ENCODE peak calls at places on chromosome 14, in nine cellular contexts. L, W, H, X, Q, Y, I, V and Z are unnamed samples.

GRCh38 chr14:68695326-68695768 is 97.5 kb downstream of the ZFP36L1 start:
- DNase-seq in L (peak; percentile 100), W (peak; percentile 91), H (no peak), Y (peak; percentile 100), X (no peak), I (peak; percentile 45), Q (no peak), V (no peak), Z (no peak)

GRCh38 chr14:98928418-98928817 is 343.6 kb downstream of the BCL11B start:
- DNase-seq in Q (no peak), Y (no peak), W (no peak), X (no peak), I (no peak), H (no peak), L (no peak), V (no peak), Z (no peak)

GRCh38 chr14:56846970-56847928 is 37.0 kb upstream of the OTX2 start:
- DNase-seq in X (no peak), V (no peak), H (no peak), W (no peak), Y (no peak), L (no peak), Q (no peak), I (no peak), Z (no peak)

GRCh38 chr14:92686411-92686762 is 62.0 kb downstream of the LGMN start:
- DNase-seq in I (no peak), W (no peak), Y (no peak), Q (no peak), V (no peak), H (no peak), X (no peak), L (no peak), Z (no peak)

GRCh38 chr14:91373591-91374245 is 43.9 kb downstream of the CCDC88C start:
- DNase-seq in W (no peak), H (no peak), Q (no peak), V (peak; percentile 74), X (peak; percentile 38), L (peak; percentile 75), Y (no peak), I (peak; percentile 52), Z (no peak)

GRCh38 chr14:38226366-38226765 is 18.7 kb downstream of the SSTR1 start:
- DNase-seq in Q (no peak), W (no peak), X (no peak), H (no peak), Y (no peak), L (no peak), I (no peak), V (no peak), Z (no peak)

GRCh38 chr14:102560436-102561261 is 31.8 kb upstream of the RCOR1 start:
- DNase-seq in L (no peak), X (no peak), H (no peak), Q (no peak), Y (no peak), I (no peak), V (peak; percentile 73), W (no peak), Z (no peak)

GRCh38 chr14:57413849-57414248 is 23.5 kb downstream of the NAA30 start:
- DNase-seq in Y (no peak), I (no peak), W (no peak), X (no peak), V (no peak), Q (no peak), H (no peak), L (no peak), Z (no peak)

GRCh38 chr14:70665448-70666363 is 24.0 kb downstream of the TTC9 start:
- DNase-seq in I (no peak), Q (no peak), W (peak; percentile 45), X (no peak), Y (no peak), L (peak; percentile 96), H (no peak), V (peak; percentile 82), Z (no peak)

GRCh38 chr14:61255968-61256367 is 25.2 kb downstream of the TMEM30B start:
- DNase-seq in H (no peak), Q (no peak), Y (no peak), I (no peak), W (no peak), V (no peak), L (no peak), X (no peak), Z (no peak)

DNA sequence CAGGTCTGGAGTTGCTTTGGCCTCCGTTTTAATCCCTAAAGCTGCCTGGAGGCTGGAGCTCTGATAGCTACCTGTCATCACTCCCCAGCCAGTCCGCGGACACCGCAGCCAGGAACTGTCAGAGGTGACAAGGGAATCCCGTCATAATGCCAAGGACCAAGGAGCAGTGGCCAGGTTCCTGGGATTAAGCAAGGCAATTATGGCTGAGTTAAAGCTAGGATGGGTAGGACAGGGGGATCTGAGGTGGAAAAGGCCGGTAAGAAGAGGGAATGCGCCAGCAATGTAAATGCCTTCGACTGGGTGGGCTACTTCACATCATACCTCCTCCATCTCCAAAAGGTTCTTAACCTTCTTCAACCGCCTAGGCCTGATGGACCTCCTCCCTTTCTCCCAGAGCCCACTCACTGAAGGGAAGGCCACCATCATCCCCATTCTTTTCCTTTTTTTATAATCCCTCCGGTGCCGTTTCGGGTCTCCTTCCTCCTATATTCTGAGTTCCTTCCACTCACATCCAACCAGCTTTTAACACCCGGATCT is 1.9 kb downstream of the PPP1R3E start:
- DNase-seq in I (peak; percentile 25), V (peak; percentile 21), L (no peak), Q (no peak), W (no peak), H (peak; percentile 72), X (no peak), Y (peak; percentile 13), Z (no peak)
- TF ChIP-seq CTCF in I (no peak), V (no peak), L (no peak), Q (no peak), W (no peak), H (no peak), X (no peak), Y (no peak), Z (no peak)

GRCh38 chr14:54395284-54395683 is 1.5 kb upstream of the CDKN3 start:
- DNase-seq in H (no peak), L (no peak), Y (no peak), Q (no peak), X (no peak), I (no peak), W (no peak), V (no peak), Z (no peak)

GRCh38 chr14:54396183-54396492 is 669 bp upstream of the CDKN3 start:
- DNase-seq in V (no peak), Y (no peak), I (no peak), X (no peak), W (no peak), Q (no peak), H (no peak), L (no peak), Z (no peak)

GRCh38 chr14:54395716-54396115 is 1.1 kb upstream of the CDKN3 start:
- DNase-seq in I (no peak), H (no peak), V (no peak), X (no peak), W (no peak), Q (no peak), L (no peak), Y (no peak), Z (no peak)

GRCh38 chr14:54398028-54398368 is 1.2 kb downstream of the CDKN3 start:
- DNase-seq in L (no peak), V (peak; percentile 9), W (no peak), Y (no peak), I (no peak), H (no peak), X (no peak), Q (no peak), Z (no peak)

DNA sequence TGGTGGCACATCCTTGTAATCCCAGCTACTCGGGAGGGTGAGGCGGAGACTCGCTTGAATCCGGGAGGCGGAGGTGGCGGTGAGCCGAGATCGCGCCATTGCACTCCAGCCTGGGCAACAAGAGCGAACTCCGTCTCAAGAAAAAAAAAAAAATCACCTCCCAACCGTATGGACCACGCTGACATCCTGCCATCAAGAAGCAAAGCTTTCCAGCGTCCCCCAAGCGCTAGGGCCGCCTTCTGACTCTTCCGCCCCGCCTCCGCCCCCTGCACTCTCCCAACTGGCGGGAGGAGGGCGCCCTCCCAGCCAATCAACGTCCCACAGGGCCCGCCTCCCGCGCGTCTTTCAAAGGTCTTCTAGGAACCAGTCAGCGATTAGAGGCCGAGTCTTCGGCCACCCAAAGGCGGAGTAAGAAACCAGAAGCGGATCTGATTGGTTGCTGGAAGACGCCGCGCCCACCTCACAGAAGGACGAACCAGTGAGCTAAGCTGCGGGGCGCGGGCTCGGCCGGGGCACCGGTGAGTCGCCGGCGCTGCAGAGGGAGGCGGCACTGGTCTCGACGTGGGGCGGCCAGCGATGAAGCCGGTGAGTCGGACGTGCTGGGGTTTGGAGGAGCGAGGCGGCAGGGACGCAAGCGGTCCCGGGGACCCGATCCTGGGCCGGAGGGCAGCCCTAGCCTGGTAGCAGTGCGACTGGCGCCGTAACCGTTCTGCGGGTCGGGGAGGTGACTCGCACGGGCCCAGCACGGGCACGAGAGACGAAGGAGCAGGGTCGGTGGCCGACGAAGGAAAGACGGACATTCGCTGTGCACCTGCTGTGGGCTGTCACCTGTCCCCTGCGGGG is at the start of gene CDKN3:
- DNase-seq in I (peak; percentile 97), V (peak; percentile 99), X (peak; percentile 94), W (peak; percentile 99), Q (peak; percentile 97), L (peak; percentile 97), H (peak; percentile 99), Y (peak; percentile 99), Z (peak; percentile 97)
- TF ChIP-seq CTCF in I (peak; percentile 30), V (peak; percentile 58), X (no peak), W (peak; percentile 20), Q (peak; percentile 74), L (peak; percentile 64), H (peak; percentile 28), Y (peak; percentile 45), Z (peak; percentile 41)

GRCh38 chr14:54207991-54208520 is 188.8 kb upstream of the CDKN3 start:
- DNase-seq in W (no peak), Q (no peak), I (no peak), V (no peak), L (no peak), H (no peak), Y (no peak), X (no peak), Z (no peak)
- TF ChIP-seq CTCF in W (no peak), Q (no peak), I (no peak), V (no peak), L (no peak), H (no peak), Y (no peak), X (no peak), Z (no peak)

GRCh38 chr14:75805646-75806045 is 144.6 kb downstream of the TTLL5 start:
- DNase-seq in H (no peak), Q (no peak), V (no peak), I (no peak), W (no peak), X (no peak), Y (no peak), L (no peak), Z (no peak)

GRCh38 chr14:75806247-75806876 is 145.3 kb downstream of the TTLL5 start:
- DNase-seq in Q (no peak), X (no peak), V (no peak), W (no peak), L (no peak), H (no peak), I (no peak), Y (no peak), Z (no peak)

GRCh38 chr14:75804570-75805275 is 143.7 kb downstream of the TTLL5 start:
- DNase-seq in W (no peak), Q (no peak), V (no peak), Y (no peak), X (no peak), I (no peak), H (no peak), L (no peak), Z (no peak)

GRCh38 chr14:75803768-75804167 is 142.7 kb downstream of the TTLL5 start:
- DNase-seq in X (no peak), I (no peak), W (no peak), V (no peak), Y (no peak), Q (no peak), L (no peak), H (peak; percentile 71), Z (no peak)

GRCh38 chr14:75800792-75801191 is 139.7 kb downstream of the TTLL5 start:
- DNase-seq in I (no peak), V (no peak), L (no peak), Y (no peak), Q (no peak), X (no peak), H (no peak), W (no peak), Z (no peak)
- TF ChIP-seq CTCF in I (no peak), V (peak; percentile 60), L (peak; percentile 52), Y (no peak), Q (no peak), X (no peak), H (no peak), W (peak; percentile 53), Z (no peak)